ENCODE peak calls at places on chromosome 15, in four cellular contexts. One of them, this sample, is unnamed.

GRCh38 chr15:62153228-62153627 is 11.9 kb downstream of the C2CD4B start:
- DNase-seq in G401: no peak
- DNase-seq in activated T-helper 1 cell treated with Interleukin-2 at 50 U/mL for 16 hours: no peak
- DNase-seq in PC-9: no peak
- DNase-seq in this sample: no peak

GRCh38 chr15:85414495-85414894 is 34.1 kb downstream of the AKAP13 start:
- DNase-seq in PC-9: no peak
- DNase-seq in activated T-helper 1 cell treated with Interleukin-2 at 50 U/mL for 16 hours: no peak
- DNase-seq in G401: no peak
- DNase-seq in this sample: no peak

GRCh38 chr15:86857701-86858100 is 778.0 kb downstream of the AGBL1 start:
- DNase-seq in PC-9: no peak
- DNase-seq in activated T-helper 1 cell treated with Interleukin-2 at 50 U/mL for 16 hours: no peak
- DNase-seq in G401: no peak
- DNase-seq in this sample: no peak

GRCh38 chr15:68609618-68610017 is 30.8 kb downstream of the CORO2B start:
- DNase-seq in PC-9: no peak
- DNase-seq in G401: no peak
- DNase-seq in activated T-helper 1 cell treated with Interleukin-2 at 50 U/mL for 16 hours: no peak
- DNase-seq in this sample: no peak

GRCh38 chr15:83626171-83626802 is 27.6 kb upstream of the ADAMTSL3 start:
- DNase-seq in G401: no peak
- DNase-seq in PC-9: no peak
- DNase-seq in activated T-helper 1 cell treated with Interleukin-2 at 50 U/mL for 16 hours: no peak
- DNase-seq in this sample: no peak

GRCh38 chr15:40048155-40048792 is 9.3 kb upstream of the SRP14 start:
- DNase-seq in activated T-helper 1 cell treated with Interleukin-2 at 50 U/mL for 16 hours: no peak
- DNase-seq in G401: no peak
- DNase-seq in PC-9: no peak
- DNase-seq in this sample: no peak

GRCh38 chr15:78640840-78641733 is at the start of gene CHRNB4:
- DNase-seq in G401: no peak
- DNase-seq in activated T-helper 1 cell treated with Interleukin-2 at 50 U/mL for 16 hours: no peak
- DNase-seq in PC-9: peak; percentile 44
- DNase-seq in this sample: no peak

GRCh38 chr15:67152429-67152828 is 87.0 kb downstream of the SMAD3 start:
- DNase-seq in PC-9: no peak
- DNase-seq in activated T-helper 1 cell treated with Interleukin-2 at 50 U/mL for 16 hours: no peak
- DNase-seq in G401: no peak
- DNase-seq in this sample: no peak

GRCh38 chr15:100759698-100760356 is 119.8 kb upstream of the ALDH1A3 start:
- DNase-seq in PC-9: peak; percentile 67
- DNase-seq in G401: no peak
- DNase-seq in activated T-helper 1 cell treated with Interleukin-2 at 50 U/mL for 16 hours: no peak
- DNase-seq in this sample: no peak

GRCh38 chr15:60392601-60392985 is 5.2 kb downstream of the ANXA2 start:
- DNase-seq in G401: no peak
- DNase-seq in PC-9: peak; percentile 48
- DNase-seq in activated T-helper 1 cell treated with Interleukin-2 at 50 U/mL for 16 hours: no peak
- DNase-seq in this sample: no peak

GRCh38 chr15:88274534-88275460 is 18.3 kb upstream of the NTRK3 start:
- DNase-seq in PC-9: peak; percentile 25
- DNase-seq in G401: peak; percentile 85
- DNase-seq in activated T-helper 1 cell treated with Interleukin-2 at 50 U/mL for 16 hours: peak; percentile 12
- DNase-seq in this sample: no peak

This sample was measured in effector CD8-positive, alpha-beta T cell.